ENCODE peak calls at places on chromosomes 4 and X, in nine cellular contexts. H, G, N, R, Y, A, T, W and K are unnamed samples.

GRCh38 chrX:70433848-70434351 is 10.7 kb upstream of the DLG3 start:
- DNase-seq in H (peak), G (no peak), N (peak), R (peak), Y (peak), A (peak), T (peak), W (peak), K (peak)

GRCh38 chr4:105417624-105418023 is 56.2 kb downstream of the PPA2 start:
- DNase-seq in H (no peak), G (no peak), N (no peak), R (no peak), Y (no peak), A (no peak), T (no peak), W (no peak), K (no peak)

GRCh38 chrX:139882299-139882698 is 50.6 kb downstream of the ATP11C start:
- DNase-seq in H (no peak), G (no peak), N (no peak), R (no peak), Y (peak), A (no peak), T (no peak), W (no peak), K (no peak)

GRCh38 chr4:165656829-165657467 is 216.1 kb upstream of the TLL1 start:
- DNase-seq in H (no peak), G (no peak), N (no peak), R (no peak), Y (peak), A (no peak), T (no peak), W (no peak), K (no peak)

GRCh38 chrX:27619975-27620374 is 29.8 kb downstream of the DCAF8L2 start:
- DNase-seq in H (no peak), G (no peak), N (no peak), R (no peak), Y (no peak), A (peak), T (no peak), W (no peak), K (peak)

GRCh38 chrX:97860206-97860605 is 976.5 kb downstream of the RPA4 start:
- DNase-seq in H (no peak), G (no peak), N (no peak), R (no peak), Y (peak), A (no peak), T (peak), W (peak), K (peak)

GRCh38 chr4:98938386-98938785 is 9.5 kb upstream of the EIF4E start:
- DNase-seq in H (no peak), G (no peak), N (no peak), R (no peak), Y (peak), A (no peak), T (no peak), W (no peak), K (no peak)

GRCh38 chrX:153372949-153373348 is 28.2 kb downstream of the PNMA6E start:
- DNase-seq in H (no peak), G (no peak), N (no peak), R (no peak), Y (no peak), A (no peak), T (no peak), W (no peak), K (no peak)

GRCh38 chr4:1501754-1502500 is 95.7 kb upstream of the NKX1-1 start:
- DNase-seq in H (no peak), G (no peak), N (no peak), R (no peak), Y (no peak), A (peak), T (no peak), W (no peak), K (no peak)

GRCh38 chr4:125316391-125316780 is 1.6 kb downstream of the FAT4 start:
- DNase-seq in H (no peak), G (no peak), N (no peak), R (no peak), Y (peak), A (peak), T (no peak), W (peak), K (no peak)

GRCh38 chr4:110164251-110164650 is 34.2 kb downstream of the ELOVL6 start:
- DNase-seq in H (no peak), G (no peak), N (no peak), R (no peak), Y (peak), A (no peak), T (no peak), W (no peak), K (no peak)

GRCh38 chr4:84167579-84167978 is 331.5 kb downstream of the NKX6-1 start:
- DNase-seq in H (no peak), G (no peak), N (no peak), R (no peak), Y (no peak), A (no peak), T (no peak), W (no peak), K (no peak)

GRCh38 chr4:25861951-25862410 is 807 bp downstream of the SEL1L3 start:
- DNase-seq in H (no peak), G (no peak), N (no peak), R (peak), Y (peak), A (peak), T (no peak), W (no peak), K (no peak)

GRCh38 chrX:41922694-41923171 is 621 bp downstream of the CASK start:
- DNase-seq in H (no peak), G (no peak), N (peak), R (peak), Y (peak), A (peak), T (no peak), W (peak), K (peak)

GRCh38 chr4:140097572-140097971 is 56.4 kb downstream of the MAML3 start:
- DNase-seq in H (no peak), G (no peak), N (no peak), R (no peak), Y (no peak), A (no peak), T (no peak), W (no peak), K (no peak)

GRCh38 chr4:129064717-129065116 is 28.6 kb downstream of the SCLT1 start:
- DNase-seq in H (no peak), G (no peak), N (no peak), R (no peak), Y (peak), A (no peak), T (no peak), W (no peak), K (no peak)

GRCh38 chrX:43750248-43750676 is 94.2 kb downstream of the MAOA start:
- DNase-seq in H (peak), G (no peak), N (peak), R (peak), Y (peak), A (peak), T (peak), W (peak), K (peak)

GRCh38 chr4:4248885-4249203 is 821 bp upstream of the TMEM128 start:
- DNase-seq in H (no peak), G (no peak), N (no peak), R (no peak), Y (peak), A (peak), T (no peak), W (no peak), K (no peak)

GRCh38 chr4:16667464-16667863 is 231.0 kb downstream of the LDB2 start:
- DNase-seq in H (no peak), G (no peak), N (no peak), R (peak), Y (peak), A (no peak), T (no peak), W (peak), K (no peak)

GRCh38 chr4:167218022-167218608 is 16.2 kb downstream of the SPOCK3 start:
- DNase-seq in H (no peak), G (no peak), N (no peak), R (no peak), Y (no peak), A (no peak), T (no peak), W (no peak), K (no peak)